ENCODE peak calls at places on chromosomes 4 and X, in six cellular contexts. Y is hypothalamus, S is NCI-H1694 treated with DMSO at 0.1 percent for 48 hours, X is CD14-positive monocyte, I is AG09319, R is GM19239. H is an unnamed sample.

GRCh38 chrX:49884290-49884862 is 5.1 kb downstream of the USP27X start:
- DNase-seq in I (no peak), R (peak), Y (peak), X (peak), S (peak), H (no peak)

GRCh38 chr4:121070696-121071639 is 1.4 kb downstream of the NDNF start:
- DNase-seq in R (no peak), S (no peak), Y (peak), X (no peak), I (no peak), H (no peak)

GRCh38 chrX:38262715-38263620 is 42.3 kb upstream of the SRPX start:
- DNase-seq in Y (no peak), I (no peak), S (no peak), R (no peak), X (no peak), H (no peak)

GRCh38 chr4:164734476-164734875 is 19.5 kb upstream of the SMIM31 start:
- DNase-seq in Y (no peak), R (no peak), X (no peak), I (no peak), S (no peak), H (no peak)

GRCh38 chr4:80500593-80500992 is 165.1 kb downstream of the CFAP299 start:
- DNase-seq in I (no peak), R (no peak), S (no peak), Y (no peak), X (no peak), H (no peak)

GRCh38 chrX:10062352-10062751 is 94.4 kb upstream of the CLCN4 start:
- DNase-seq in R (no peak), I (no peak), Y (no peak), S (no peak), X (no peak), H (no peak)

GRCh38 chr4:113209652-113210320 is 160.3 kb downstream of the ANK2 start:
- DNase-seq in R (no peak), Y (no peak), I (no peak), X (no peak), S (no peak), H (no peak)

GRCh38 chr4:88674565-88674964 is 23.1 kb downstream of the NAP1L5 start:
- DNase-seq in S (no peak), I (no peak), X (no peak), R (no peak), Y (no peak), H (no peak)

GRCh38 chr4:107718351-107718965 is 1.6 kb downstream of the PAPSS1 start:
- DNase-seq in S (no peak), R (peak), X (no peak), I (no peak), Y (no peak), H (no peak)

GRCh38 chrX:45295587-45295986 is 94.9 kb upstream of the DIPK2B start:
- DNase-seq in Y (no peak), R (no peak), X (no peak), S (no peak), I (peak), H (no peak)

GRCh38 chr4:168741281-168742173 is 244.7 kb downstream of the PALLD start:
- DNase-seq in S (no peak), I (no peak), X (peak), R (no peak), Y (no peak), H (no peak)

GRCh38 chr4:173478884-173479283 is 51.1 kb downstream of the HAND2 start:
- DNase-seq in S (no peak), I (no peak), R (no peak), X (no peak), Y (no peak), H (no peak)

GRCh38 chr4:150215601-150216000 is 137.4 kb downstream of the DCLK2 start:
- DNase-seq in R (no peak), S (no peak), Y (no peak), X (no peak), I (no peak), H (no peak)

GRCh38 chr4:788006-788635 is 37.8 kb downstream of the CPLX1 start:
- DNase-seq in S (no peak), X (no peak), R (no peak), Y (no peak), I (no peak), H (no peak)

GRCh38 chrX:52563105-52563504 is 46.2 kb upstream of the XAGE1B start:
- DNase-seq in X (no peak), Y (no peak), S (no peak), I (no peak), R (no peak), H (no peak)

GRCh38 chrX:53287493-53288138 is 6.2 kb upstream of the IQSEC2 start:
- DNase-seq in I (peak), X (no peak), R (no peak), Y (peak), S (peak), H (no peak)

GRCh38 chr4:64095398-64095797 is 313.9 kb downstream of the TECRL start:
- DNase-seq in I (no peak), Y (no peak), R (no peak), X (no peak), S (no peak), H (no peak)

GRCh38 chr4:145939856-145940255 is 1.2 kb upstream of the ZNF827 start:
- DNase-seq in S (no peak), X (no peak), I (no peak), Y (no peak), R (no peak), H (no peak)

GRCh38 chr4:36269533-36269932 is 11.9 kb upstream of the DTHD1 start:
- DNase-seq in R (no peak), X (no peak), Y (no peak), I (no peak), S (no peak), H (no peak)